ENCODE peak calls at places on chromosomes 6 and 20, in five cellular contexts. U is activated CD8-positive, alpha-beta memory T cell treated with anti-CD3 and anti-CD28 coated beads for 1 hour; A is ELF-1; O is NCI-H510A; R is nephron progenitor cell. W is an unnamed sample.

GRCh38 chr20:32285621-32286334 is 8.3 kb downstream of the KIF3B start:
- DNase-seq in R (no peak), U (no peak), A (no peak), O (no peak), W (no peak)

GRCh38 chr6:11975353-11975977 is 36.6 kb upstream of the HIVEP1 start:
- DNase-seq in A (no peak), O (no peak), U (no peak), R (no peak), W (no peak)

GRCh38 chr6:14412026-14412425 is 294.5 kb downstream of the CD83 start:
- DNase-seq in O (no peak), U (no peak), R (no peak), A (no peak), W (no peak)

GRCh38 chr20:59992531-59992930 is 34.3 kb downstream of the CDH26 start:
- DNase-seq in O (no peak), A (no peak), R (no peak), U (no peak), W (no peak)

GRCh38 chr6:147283460-147283859 is 79.2 kb downstream of the STXBP5 start:
- DNase-seq in O (no peak), U (no peak), A (no peak), R (peak), W (no peak)

GRCh38 chr20:62588458-62589149 is 53.7 kb upstream of the SLCO4A1 start:
- DNase-seq in U (no peak), A (no peak), O (no peak), R (no peak), W (peak)

GRCh38 chr6:133046576-133046975 is 194.6 kb upstream of the EYA4 start:
- DNase-seq in A (no peak), R (no peak), U (no peak), O (no peak), W (no peak)

GRCh38 chr6:24584390-24584735 is 61.6 kb downstream of the KIAA0319 start:
- DNase-seq in R (no peak), O (no peak), A (no peak), U (no peak), W (no peak)

GRCh38 chr6:106858653-106859092 is 115.9 kb downstream of the CD24 start:
- DNase-seq in R (no peak), O (no peak), A (peak), U (no peak), W (no peak)

GRCh38 chr6:84773431-84774173 is 9.2 kb upstream of the TBX18 start:
- DNase-seq in O (no peak), A (peak), R (peak), U (no peak), W (peak)

GRCh38 chr6:135181333-135182119 is 418 bp downstream of the MYB start:
- DNase-seq in U (no peak), O (no peak), A (peak), R (no peak), W (no peak)

W was measured in psoas muscle.